ENCODE peak calls at places on chromosomes 2 and 18, in five cellular contexts. S, Q, Z, L and K are unnamed samples.

GRCh38 chr2:204260162-204260877 is 285.0 kb upstream of the PARD3B start:
- DNase-seq in Z (peak; percentile 41), S (peak; percentile 59), L (peak; percentile 75), Q (peak; percentile 53), K (peak; percentile 87)

GRCh38 chr2:1858733-1859132 is 114.4 kb upstream of the PXDN start:
- DNase-seq in L (no peak), Z (no peak), S (no peak), Q (no peak), K (no peak)

GRCh38 chr2:127079358-127079920 is 27.5 kb downstream of the BIN1 start:
- DNase-seq in Q (no peak), S (no peak), Z (no peak), L (no peak), K (no peak)

GRCh38 chr2:233250568-233250967 is 905 bp upstream of the ATG16L1 start:
- DNase-seq in Z (no peak), Q (no peak), L (no peak), S (no peak), K (no peak)

GRCh38 chr2:207109768-207110167 is 56.0 kb downstream of the KLF7 start:
- DNase-seq in Z (no peak), S (no peak), L (no peak), Q (no peak), K (no peak)

GRCh38 chr2:108918941-108919341 is 70.1 kb downstream of the EDAR start:
- DNase-seq in Z (no peak), L (no peak), Q (no peak), S (no peak), K (no peak)

GRCh38 chr2:9737053-9737875 is 106.0 kb upstream of the TAF1B start:
- DNase-seq in S (no peak), L (no peak), Q (no peak), Z (peak; percentile 87), K (no peak)

GRCh38 chr2:108958002-108958401 is 31.0 kb downstream of the EDAR start:
- DNase-seq in S (no peak), Q (no peak), L (no peak), Z (no peak), K (no peak)

GRCh38 chr18:48816554-48816953 is 134.2 kb downstream of the SMAD7 start:
- DNase-seq in Q (no peak), S (no peak), L (peak; percentile 2), Z (no peak), K (no peak)

GRCh38 chr18:28359177-28359576 is 182.2 kb upstream of the CDH2 start:
- DNase-seq in Z (no peak), L (no peak), Q (no peak), S (no peak), K (no peak)

GRCh38 chr2:226661789-226662545 is 137.7 kb downstream of the IRS1 start:
- DNase-seq in S (no peak), Q (peak; percentile 71), L (no peak), Z (peak; percentile 76), K (no peak)

GRCh38 chr2:232817756-232818155 is 41.4 kb upstream of the KCNJ13 start:
- DNase-seq in Q (no peak), Z (no peak), L (no peak), S (no peak), K (no peak)